ENCODE peak calls at places on chromosomes 5 and 9, in ten cellular contexts. P, Y, Q, O, Z, X, H, E, N and V are unnamed samples.

GRCh38 chr9:85290019-85290418 is 451.7 kb downstream of the AGTPBP1 start:
- DNase-seq in Y (no peak), P (no peak), Q (no peak), Z (no peak), N (peak), H (no peak), E (no peak), X (no peak), O (no peak), V (no peak)

GRCh38 chr5:101473483-101473882 is 570.4 kb upstream of the ST8SIA4 start:
- DNase-seq in N (no peak), Y (no peak), O (no peak), H (no peak), Z (peak), X (no peak), Q (no peak), E (no peak), P (peak), V (peak)

GRCh38 chr5:96079075-96079474 is 117.4 kb upstream of the ELL2 start:
- DNase-seq in Z (peak), O (no peak), X (no peak), H (no peak), N (peak), Y (no peak), P (peak), E (no peak), Q (no peak), V (peak)

GRCh38 chr5:96885518-96886338 is 9.4 kb downstream of the ERAP2 start:
- DNase-seq in Y (no peak), H (peak), Z (no peak), E (no peak), O (no peak), Q (no peak), X (no peak), N (peak), P (no peak), V (no peak)

GRCh38 chr9:105091004-105091640 is 153.3 kb upstream of the SLC44A1 start:
- DNase-seq in Z (no peak), O (no peak), N (no peak), Y (no peak), H (no peak), E (no peak), P (no peak), Q (no peak), X (no peak), V (no peak)

GRCh38 chr9:2066312-2067273 is 51.4 kb downstream of the SMARCA2 start:
- DNase-seq in X (peak), N (no peak), Z (peak), Y (no peak), H (no peak), O (no peak), Q (no peak), E (no peak), P (no peak), V (no peak)

GRCh38 chr5:9054821-9055589 is 490.9 kb downstream of the SEMA5A start:
- DNase-seq in E (no peak), N (no peak), H (no peak), O (no peak), P (peak), X (no peak), Y (no peak), Z (peak), Q (no peak), V (no peak)

GRCh38 chr5:137325721-137326120 is 173.4 kb downstream of the SPOCK1 start:
- DNase-seq in X (no peak), E (no peak), Y (no peak), Z (no peak), H (no peak), Q (no peak), P (no peak), O (no peak), N (no peak), V (no peak)

GRCh38 chr9:138119202-138120027 is 241.8 kb downstream of the CACNA1B start:
- DNase-seq in H (no peak), Q (no peak), Y (no peak), P (no peak), E (peak), Z (no peak), O (no peak), N (no peak), X (no peak), V (no peak)

GRCh38 chr9:7315746-7316457 is 483.7 kb downstream of the DMAC1 start:
- DNase-seq in O (no peak), E (no peak), X (no peak), Z (no peak), Q (no peak), P (no peak), N (no peak), Y (no peak), H (no peak), V (peak)

GRCh38 chr9:7316967-7317366 is 482.6 kb downstream of the DMAC1 start:
- DNase-seq in P (no peak), H (no peak), Z (no peak), O (no peak), Q (no peak), N (no peak), X (no peak), E (no peak), Y (no peak), V (no peak)

GRCh38 chr9:7316458-7316795 is 483.2 kb downstream of the DMAC1 start:
- DNase-seq in N (no peak), E (no peak), Q (no peak), Y (no peak), P (no peak), O (no peak), H (no peak), Z (no peak), X (no peak), V (no peak)

GRCh38 chr9:7320139-7320538 is 479.4 kb downstream of the DMAC1 start:
- DNase-seq in H (peak), X (no peak), N (no peak), P (peak), O (no peak), Q (no peak), Z (peak), Y (no peak), E (no peak), V (peak)

GRCh38 chr9:7318920-7319319 is 480.7 kb downstream of the DMAC1 start:
- DNase-seq in Z (no peak), Q (no peak), N (no peak), P (no peak), O (no peak), Y (no peak), H (no peak), X (no peak), E (no peak), V (no peak)
- TF ChIP-seq CTCF in Z (no peak), Q (no peak), N (peak), P (no peak), O (no peak), Y (no peak), H (no peak), X (no peak), E (no peak), V (no peak)

GRCh38 chr5:57539281-57539701 is 56.7 kb upstream of the ACTBL2 start:
- DNase-seq in E (no peak), P (no peak), Y (no peak), N (no peak), H (no peak), Z (peak), O (no peak), Q (no peak), X (no peak), V (no peak)
- TF ChIP-seq CTCF in E (no peak), P (no peak), Y (no peak), N (no peak), H (no peak), Z (no peak), O (no peak), Q (no peak), X (no peak), V (no peak)

DNA sequence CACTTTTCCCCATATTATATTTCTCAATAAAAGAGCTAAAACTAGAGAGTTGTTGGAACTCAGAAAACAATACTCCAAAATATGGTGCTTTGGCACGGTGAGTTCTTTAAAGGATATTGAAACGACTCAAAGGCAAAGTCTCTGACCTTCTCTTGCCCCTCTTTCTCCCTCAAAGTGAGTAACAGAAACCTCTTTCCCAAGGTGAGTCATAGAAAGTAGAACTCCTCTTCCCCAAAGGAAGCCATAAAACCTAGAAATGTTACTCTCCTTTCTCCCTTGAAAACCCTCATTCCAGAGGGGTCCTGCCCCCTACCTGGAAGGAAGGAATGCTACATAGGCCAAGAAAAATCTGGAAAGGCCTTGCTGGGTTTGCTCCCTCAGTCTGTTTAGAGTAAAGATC is 47.5 kb downstream of the RAPGEF6 start:
- DNase-seq in H (no peak), Y (no peak), O (no peak), Z (peak), P (peak), X (no peak), N (no peak), Q (no peak), E (no peak), V (peak)
- TF ChIP-seq CTCF in H (no peak), Y (no peak), O (no peak), Z (no peak), P (no peak), X (no peak), N (no peak), Q (no peak), E (no peak), V (no peak)

DNA sequence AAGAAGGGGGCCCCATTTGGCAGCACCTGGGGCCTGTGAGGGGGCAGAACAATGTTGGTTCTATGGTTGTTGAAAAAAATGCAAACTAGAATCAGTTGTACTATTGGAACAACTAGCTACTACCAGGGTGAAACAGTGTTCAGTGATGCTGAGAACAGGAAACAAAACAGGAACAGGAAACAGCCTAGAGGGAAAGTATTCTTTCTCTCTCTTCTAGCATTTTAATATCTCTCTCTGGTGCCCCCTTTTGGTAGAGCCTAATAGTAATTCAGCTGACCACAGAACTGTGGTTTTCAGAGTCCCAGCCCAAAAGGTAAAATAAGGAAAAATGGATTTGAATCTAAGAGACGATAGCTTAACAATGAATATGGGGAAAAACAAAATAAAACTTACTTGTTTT is 138.0 kb upstream of the KCNN2 start:
- DNase-seq in Y (no peak), O (no peak), Q (no peak), H (peak), E (no peak), Z (peak), X (no peak), N (no peak), P (peak), V (peak)
- TF ChIP-seq CTCF in Y (peak), O (peak), Q (no peak), H (no peak), E (peak), Z (peak), X (no peak), N (peak), P (no peak), V (peak)

DNA sequence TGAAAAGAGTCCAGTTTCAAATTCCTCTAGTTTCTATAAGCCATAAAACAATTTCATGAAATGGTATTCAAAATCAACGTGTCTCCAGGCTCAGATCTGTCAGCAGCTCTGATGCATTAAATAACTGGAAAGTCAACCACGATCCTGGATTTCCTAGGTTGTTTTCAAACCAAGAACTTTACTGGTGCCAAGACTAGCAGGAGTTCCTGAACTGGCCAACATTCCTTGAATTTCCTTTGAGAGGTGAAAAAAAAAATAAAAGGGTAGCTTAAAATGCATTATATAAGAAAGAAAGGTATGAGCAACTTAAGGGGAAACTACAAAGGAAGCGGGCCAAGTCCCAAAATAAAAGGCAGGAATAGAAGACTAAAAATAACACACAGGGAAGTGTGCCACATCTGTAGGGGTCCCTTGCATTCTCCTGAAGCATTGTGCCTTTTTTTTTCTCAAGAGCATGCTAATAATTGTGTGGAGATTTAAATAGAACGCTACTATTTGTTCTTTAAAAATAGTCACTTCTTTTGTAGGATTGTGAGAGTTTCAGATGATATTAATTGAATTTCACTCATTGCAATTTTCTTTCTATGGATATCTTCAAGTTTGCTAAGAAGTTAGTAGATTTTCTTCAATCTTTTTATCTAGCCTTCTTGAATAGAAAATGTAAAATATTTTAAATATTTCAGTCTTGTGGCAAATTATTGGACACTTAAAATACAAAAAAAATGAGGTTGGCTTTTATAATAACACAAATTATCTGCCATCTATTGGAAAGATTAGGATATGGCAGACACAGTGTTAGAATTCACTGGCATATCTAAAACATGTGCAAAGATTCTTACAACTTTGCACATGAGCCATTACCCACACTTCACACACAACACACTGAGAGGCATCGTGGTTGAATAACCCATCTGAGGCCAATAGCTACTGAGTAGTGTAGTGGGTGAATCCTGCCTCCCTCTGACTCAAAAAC is 15.3 kb downstream of the ESM1 start:
- DNase-seq in Y (peak), Q (no peak), P (no peak), E (no peak), N (no peak), X (no peak), O (no peak), H (no peak), Z (no peak), V (no peak)
- TF ChIP-seq CTCF in Y (no peak), Q (no peak), P (no peak), E (no peak), N (no peak), X (no peak), O (no peak), H (no peak), Z (peak), V (no peak)

DNA sequence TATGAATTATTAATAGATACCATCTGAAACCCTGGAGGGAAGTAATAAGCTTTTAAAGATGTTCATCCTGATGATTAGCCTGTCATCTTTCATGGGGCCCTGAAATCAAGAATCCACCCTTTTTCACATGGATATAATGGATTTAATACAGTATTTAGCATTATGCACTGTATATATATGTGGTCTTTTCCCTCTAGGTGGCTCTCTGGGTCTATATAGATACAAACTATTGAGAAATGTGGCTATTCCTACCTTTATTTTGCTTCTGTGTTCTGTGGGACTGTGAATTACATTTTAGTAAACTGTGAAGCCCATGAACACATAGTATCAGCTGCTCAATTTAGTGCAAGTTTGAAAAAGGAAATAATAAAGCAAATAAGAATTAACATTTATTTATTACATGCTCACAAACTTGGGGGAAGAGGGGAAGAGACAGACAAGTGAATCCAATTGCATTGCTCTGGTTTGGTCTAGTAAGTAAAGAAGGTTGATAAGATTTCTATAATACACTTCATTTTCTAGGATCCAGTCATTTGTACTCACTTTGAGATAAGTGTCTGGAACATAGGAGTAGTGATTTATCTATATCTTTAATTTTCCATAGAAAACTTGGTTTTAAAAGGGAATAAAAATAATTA is 112.2 kb downstream of the SCAMP1 start:
- DNase-seq in Z (peak), O (no peak), H (peak), E (no peak), N (no peak), P (peak), Y (no peak), X (no peak), Q (no peak), V (peak)
- TF ChIP-seq CTCF in Z (peak), O (peak), H (peak), E (no peak), N (no peak), P (peak), Y (peak), X (no peak), Q (no peak), V (peak)

DNA sequence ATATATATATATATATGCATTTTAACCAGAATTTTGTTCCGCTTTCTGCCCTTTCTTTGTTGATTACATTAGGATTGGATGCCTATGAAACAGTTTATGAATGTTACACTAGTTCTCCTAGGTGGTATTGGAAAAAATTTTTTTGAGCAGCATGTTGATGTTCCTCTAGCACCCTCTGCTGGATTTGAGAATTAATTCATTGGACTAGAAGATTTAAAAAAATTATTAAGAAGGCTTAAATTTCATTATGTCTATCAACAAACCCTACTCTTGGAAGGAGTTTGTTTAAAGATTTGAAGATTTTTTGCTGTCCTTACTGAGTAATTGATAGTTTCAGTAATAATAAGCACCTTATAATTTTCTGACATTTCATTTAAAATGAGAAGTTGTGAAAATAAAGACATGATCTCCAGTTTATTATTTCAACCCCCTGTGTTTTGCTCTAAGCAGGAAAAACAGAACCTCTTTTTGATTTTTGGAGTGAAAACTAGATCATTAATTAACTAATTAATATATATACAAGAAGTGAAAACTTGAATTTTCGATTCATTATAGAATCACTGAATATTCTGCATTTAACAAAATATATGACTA is 89.6 kb downstream of the CCDC171 start:
- DNase-seq in P (peak), O (no peak), X (no peak), Z (peak), Q (no peak), N (no peak), Y (no peak), H (peak), E (no peak), V (peak)
- TF ChIP-seq CTCF in P (peak), O (peak), X (no peak), Z (peak), Q (peak), N (peak), Y (peak), H (peak), E (peak), V (peak)

GRCh38 chr9:27196383-27196782 is 87.4 kb downstream of the TEK start:
- DNase-seq in N (no peak), Z (no peak), Q (no peak), O (no peak), X (no peak), E (no peak), P (no peak), Y (no peak), H (no peak), V (peak)

GRCh38 chr9:27195191-27195590 is 86.2 kb downstream of the TEK start:
- DNase-seq in P (no peak), X (no peak), H (no peak), Q (no peak), O (no peak), Y (no peak), Z (no peak), N (no peak), E (no peak), V (peak)

GRCh38 chr9:27194401-27195091 is 85.5 kb downstream of the TEK start:
- DNase-seq in Z (peak), E (no peak), P (peak), Y (no peak), Q (no peak), O (no peak), X (no peak), H (no peak), N (no peak), V (peak)

GRCh38 chr9:27202056-27202455 is 93.0 kb downstream of the TEK start:
- DNase-seq in Z (no peak), Q (no peak), Y (no peak), O (no peak), N (no peak), X (no peak), E (no peak), P (no peak), H (no peak), V (no peak)

GRCh38 chr9:27198175-27198574 is 89.2 kb downstream of the TEK start:
- DNase-seq in O (no peak), Y (no peak), Q (no peak), X (no peak), H (no peak), N (no peak), P (no peak), Z (no peak), E (no peak), V (peak)
- TF ChIP-seq CTCF in O (no peak), Y (peak), Q (no peak), X (no peak), H (no peak), N (no peak), P (peak), Z (no peak), E (no peak), V (no peak)